ENCODE peak calls at places on chromosomes 2 and 18, in eight cellular contexts. One of them, this sample, is unnamed.

GRCh38 chr2:180571559-180571958 is 408.8 kb upstream of the UBE2E3 start:
- DNase-seq in renal cortical epithelial cell: peak; percentile 21
- DNase-seq in pancreas: no peak
- DNase-seq in IMR-90: peak; percentile 77
- DNase-seq in EL: peak; percentile 70
- DNase-seq in ELR: peak; percentile 59
- DNase-seq in tibial artery: no peak
- DNase-seq in HS-5: peak; percentile 46
- DNase-seq in this sample: no peak

GRCh38 chr2:223047260-223047761 is 4.7 kb upstream of the KCNE4 start:
- DNase-seq in renal cortical epithelial cell: peak; percentile 47
- DNase-seq in pancreas: no peak
- DNase-seq in IMR-90: peak; percentile 97
- DNase-seq in EL: peak; percentile 88
- DNase-seq in ELR: peak; percentile 85
- DNase-seq in tibial artery: no peak
- DNase-seq in HS-5: peak; percentile 63
- DNase-seq in this sample: no peak

GRCh38 chr2:64654993-64655666 is 1.4 kb upstream of the SERTAD2 start:
- DNase-seq in renal cortical epithelial cell: no peak
- DNase-seq in pancreas: no peak
- DNase-seq in IMR-90: no peak
- DNase-seq in EL: peak; percentile 45
- DNase-seq in ELR: peak; percentile 66
- DNase-seq in tibial artery: no peak
- DNase-seq in HS-5: peak; percentile 28
- DNase-seq in this sample: no peak

GRCh38 chr2:10390369-10390801 is 57.7 kb downstream of the ODC1 start:
- DNase-seq in renal cortical epithelial cell: no peak
- DNase-seq in pancreas: no peak
- DNase-seq in IMR-90: peak; percentile 42
- DNase-seq in EL: peak; percentile 67
- DNase-seq in ELR: peak; percentile 73
- DNase-seq in tibial artery: no peak
- DNase-seq in HS-5: no peak
- DNase-seq in this sample: no peak

GRCh38 chr18:44841221-44841620 is 160.5 kb downstream of the SETBP1 start:
- DNase-seq in renal cortical epithelial cell: peak; percentile 46
- DNase-seq in pancreas: no peak
- DNase-seq in IMR-90: no peak
- DNase-seq in EL: peak; percentile 4
- DNase-seq in ELR: no peak
- DNase-seq in tibial artery: no peak
- DNase-seq in HS-5: no peak
- DNase-seq in this sample: no peak

GRCh38 chr2:240298803-240299709 is 136.4 kb upstream of the GPC1 start:
- DNase-seq in renal cortical epithelial cell: no peak
- DNase-seq in pancreas: no peak
- DNase-seq in IMR-90: no peak
- DNase-seq in EL: no peak
- DNase-seq in ELR: no peak
- DNase-seq in tibial artery: no peak
- DNase-seq in HS-5: no peak
- DNase-seq in this sample: no peak

GRCh38 chr18:7336616-7337015 is 105.7 kb downstream of the LRRC30 start:
- DNase-seq in renal cortical epithelial cell: no peak
- DNase-seq in pancreas: no peak
- DNase-seq in IMR-90: no peak
- DNase-seq in EL: no peak
- DNase-seq in ELR: no peak
- DNase-seq in tibial artery: no peak
- DNase-seq in HS-5: no peak
- DNase-seq in this sample: no peak

GRCh38 chr2:120763931-120764330 is 28.3 kb downstream of the GLI2 start:
- DNase-seq in renal cortical epithelial cell: no peak
- DNase-seq in pancreas: no peak
- DNase-seq in IMR-90: no peak
- DNase-seq in EL: no peak
- DNase-seq in ELR: no peak
- DNase-seq in tibial artery: peak; percentile 16
- DNase-seq in HS-5: no peak
- DNase-seq in this sample: no peak

GRCh38 chr2:189142893-189143759 is 36.4 kb downstream of the COL5A2 start:
- DNase-seq in renal cortical epithelial cell: peak; percentile 62
- DNase-seq in pancreas: no peak
- DNase-seq in IMR-90: peak; percentile 36
- DNase-seq in EL: peak; percentile 61
- DNase-seq in ELR: peak; percentile 80
- DNase-seq in tibial artery: no peak
- DNase-seq in HS-5: no peak
- DNase-seq in this sample: peak; percentile 10

GRCh38 chr2:236664131-236664530 is 94.5 kb downstream of the ACKR3 start:
- DNase-seq in renal cortical epithelial cell: no peak
- DNase-seq in pancreas: no peak
- DNase-seq in IMR-90: no peak
- DNase-seq in EL: no peak
- DNase-seq in ELR: no peak
- DNase-seq in tibial artery: peak; percentile 19
- DNase-seq in HS-5: no peak
- DNase-seq in this sample: no peak

GRCh38 chr2:29110916-29111315 is 4.3 kb upstream of the CLIP4 start:
- DNase-seq in renal cortical epithelial cell: peak; percentile 81
- DNase-seq in pancreas: no peak
- DNase-seq in IMR-90: peak; percentile 36
- DNase-seq in EL: no peak
- DNase-seq in ELR: peak; percentile 58
- DNase-seq in tibial artery: no peak
- DNase-seq in HS-5: no peak
- DNase-seq in this sample: no peak

GRCh38 chr18:50527636-50528307 is 32.1 kb upstream of the MAPK4 start:
- DNase-seq in renal cortical epithelial cell: no peak
- DNase-seq in pancreas: peak; percentile 18
- DNase-seq in IMR-90: no peak
- DNase-seq in EL: no peak
- DNase-seq in ELR: no peak
- DNase-seq in tibial artery: no peak
- DNase-seq in HS-5: no peak
- DNase-seq in this sample: no peak

GRCh38 chr18:26614374-26614773 is 66.0 kb upstream of the KCTD1 start:
- DNase-seq in renal cortical epithelial cell: no peak
- DNase-seq in pancreas: no peak
- DNase-seq in IMR-90: no peak
- DNase-seq in EL: peak; percentile 20
- DNase-seq in ELR: no peak
- DNase-seq in tibial artery: no peak
- DNase-seq in HS-5: no peak
- DNase-seq in this sample: no peak

GRCh38 chr2:157822993-157823392 is 53.1 kb downstream of the ACVR1 start:
- DNase-seq in renal cortical epithelial cell: peak; percentile 54
- DNase-seq in pancreas: no peak
- DNase-seq in IMR-90: peak; percentile 83
- DNase-seq in EL: peak; percentile 28
- DNase-seq in ELR: peak; percentile 31
- DNase-seq in tibial artery: no peak
- DNase-seq in HS-5: no peak
- DNase-seq in this sample: no peak

GRCh38 chr18:57585846-57586242 is 658 bp downstream of the FECH start:
- DNase-seq in renal cortical epithelial cell: no peak
- DNase-seq in pancreas: no peak
- DNase-seq in IMR-90: no peak
- DNase-seq in EL: no peak
- DNase-seq in ELR: peak; percentile 4
- DNase-seq in tibial artery: no peak
- DNase-seq in HS-5: no peak
- DNase-seq in this sample: no peak

GRCh38 chr2:112705576-112705975 is 15.2 kb upstream of the NT5DC4 start:
- DNase-seq in renal cortical epithelial cell: peak; percentile 62
- DNase-seq in pancreas: no peak
- DNase-seq in IMR-90: no peak
- DNase-seq in EL: no peak
- DNase-seq in ELR: peak; percentile 38
- DNase-seq in tibial artery: no peak
- DNase-seq in HS-5: no peak
- DNase-seq in this sample: no peak

GRCh38 chr2:155157065-155157464 is 458.6 kb downstream of the KCNJ3 start:
- DNase-seq in renal cortical epithelial cell: no peak
- DNase-seq in pancreas: no peak
- DNase-seq in IMR-90: no peak
- DNase-seq in EL: peak; percentile 48
- DNase-seq in ELR: no peak
- DNase-seq in tibial artery: no peak
- DNase-seq in HS-5: peak; percentile 35
- DNase-seq in this sample: no peak

GRCh38 chr2:233061591-233062446 is 1.7 kb downstream of the INPP5D start:
- DNase-seq in renal cortical epithelial cell: no peak
- DNase-seq in pancreas: no peak
- DNase-seq in IMR-90: peak; percentile 16
- DNase-seq in EL: no peak
- DNase-seq in ELR: peak; percentile 26
- DNase-seq in tibial artery: peak; percentile 59
- DNase-seq in HS-5: no peak
- DNase-seq in this sample: no peak

GRCh38 chr18:56269958-56270357 is 368.4 kb downstream of the TXNL1 start:
- DNase-seq in renal cortical epithelial cell: no peak
- DNase-seq in pancreas: no peak
- DNase-seq in IMR-90: no peak
- DNase-seq in EL: no peak
- DNase-seq in ELR: no peak
- DNase-seq in tibial artery: no peak
- DNase-seq in HS-5: no peak
- DNase-seq in this sample: no peak

GRCh38 chr2:165161510-165161909 is 42.3 kb downstream of the SCN3A start:
- DNase-seq in renal cortical epithelial cell: peak; percentile 76
- DNase-seq in pancreas: no peak
- DNase-seq in IMR-90: peak; percentile 61
- DNase-seq in EL: peak; percentile 33
- DNase-seq in ELR: peak; percentile 22
- DNase-seq in tibial artery: no peak
- DNase-seq in HS-5: peak; percentile 55
- DNase-seq in this sample: no peak

GRCh38 chr2:43175187-43175490 is 51.3 kb downstream of the ZFP36L2 start:
- DNase-seq in renal cortical epithelial cell: no peak
- DNase-seq in pancreas: no peak
- DNase-seq in IMR-90: peak; percentile 45
- DNase-seq in EL: peak; percentile 18
- DNase-seq in ELR: peak; percentile 40
- DNase-seq in tibial artery: no peak
- DNase-seq in HS-5: peak; percentile 20
- DNase-seq in this sample: no peak